ENCODE peak calls at places on chromosomes 5 and 9, in four cellular contexts. One of them, this sample, is unnamed.

GRCh38 chr5:96336351-96336985 is 96.6 kb downstream of the PCSK1 start:
- DNase-seq in NCI-H2081: peak; percentile 22
- DNase-seq in stimulated activated CD8-positive, alpha-beta memory T cell treated with anti-CD3 and anti-CD28 coated beads, Interleukin-15, amount 100 ng/mL, for 24 hours: no peak
- DNase-seq in activated CD8-positive, alpha-beta memory T cell treated with anti-CD3 and anti-CD28 coated beads for 48 hours: no peak
- DNase-seq in this sample: peak; percentile 83

GRCh38 chr5:112546946-112547647 is 128.0 kb upstream of the EPB41L4A start:
- DNase-seq in NCI-H2081: no peak
- DNase-seq in stimulated activated CD8-positive, alpha-beta memory T cell treated with anti-CD3 and anti-CD28 coated beads, Interleukin-15, amount 100 ng/mL, for 24 hours: no peak
- DNase-seq in activated CD8-positive, alpha-beta memory T cell treated with anti-CD3 and anti-CD28 coated beads for 48 hours: no peak
- DNase-seq in this sample: peak; percentile 46

GRCh38 chr9:136985027-136985602 is 2.3 kb downstream of the LCNL1 start:
- DNase-seq in stimulated activated CD8-positive, alpha-beta memory T cell treated with anti-CD3 and anti-CD28 coated beads, Interleukin-15, amount 100 ng/mL, for 24 hours: no peak
- DNase-seq in NCI-H2081: no peak
- DNase-seq in activated CD8-positive, alpha-beta memory T cell treated with anti-CD3 and anti-CD28 coated beads for 48 hours: no peak
- DNase-seq in this sample: no peak

GRCh38 chr5:173780356-173781234 is 107.6 kb upstream of the CPEB4 start:
- DNase-seq in NCI-H2081: no peak
- DNase-seq in activated CD8-positive, alpha-beta memory T cell treated with anti-CD3 and anti-CD28 coated beads for 48 hours: no peak
- DNase-seq in stimulated activated CD8-positive, alpha-beta memory T cell treated with anti-CD3 and anti-CD28 coated beads, Interleukin-15, amount 100 ng/mL, for 24 hours: no peak
- DNase-seq in this sample: no peak

GRCh38 chr5:149545327-149545726 is 5.9 kb downstream of the CSNK1A1 start:
- DNase-seq in activated CD8-positive, alpha-beta memory T cell treated with anti-CD3 and anti-CD28 coated beads for 48 hours: no peak
- DNase-seq in NCI-H2081: no peak
- DNase-seq in stimulated activated CD8-positive, alpha-beta memory T cell treated with anti-CD3 and anti-CD28 coated beads, Interleukin-15, amount 100 ng/mL, for 24 hours: no peak
- DNase-seq in this sample: peak; percentile 12

GRCh38 chr9:137435381-137435891 is 5.7 kb downstream of the ENTPD8 start:
- DNase-seq in stimulated activated CD8-positive, alpha-beta memory T cell treated with anti-CD3 and anti-CD28 coated beads, Interleukin-15, amount 100 ng/mL, for 24 hours: no peak
- DNase-seq in activated CD8-positive, alpha-beta memory T cell treated with anti-CD3 and anti-CD28 coated beads for 48 hours: no peak
- DNase-seq in NCI-H2081: no peak
- DNase-seq in this sample: no peak

GRCh38 chr5:62385136-62385535 is 18.6 kb downstream of the DIMT1 start:
- DNase-seq in stimulated activated CD8-positive, alpha-beta memory T cell treated with anti-CD3 and anti-CD28 coated beads, Interleukin-15, amount 100 ng/mL, for 24 hours: no peak
- DNase-seq in activated CD8-positive, alpha-beta memory T cell treated with anti-CD3 and anti-CD28 coated beads for 48 hours: no peak
- DNase-seq in NCI-H2081: no peak
- DNase-seq in this sample: no peak

GRCh38 chr5:116674881-116675627 is 100.4 kb upstream of the SEMA6A start:
- DNase-seq in stimulated activated CD8-positive, alpha-beta memory T cell treated with anti-CD3 and anti-CD28 coated beads, Interleukin-15, amount 100 ng/mL, for 24 hours: no peak
- DNase-seq in NCI-H2081: no peak
- DNase-seq in activated CD8-positive, alpha-beta memory T cell treated with anti-CD3 and anti-CD28 coated beads for 48 hours: no peak
- DNase-seq in this sample: no peak

GRCh38 chr5:135230326-135230925 is 168.6 kb downstream of the MACROH2A1 start:
- DNase-seq in activated CD8-positive, alpha-beta memory T cell treated with anti-CD3 and anti-CD28 coated beads for 48 hours: no peak
- DNase-seq in stimulated activated CD8-positive, alpha-beta memory T cell treated with anti-CD3 and anti-CD28 coated beads, Interleukin-15, amount 100 ng/mL, for 24 hours: no peak
- DNase-seq in NCI-H2081: no peak
- DNase-seq in this sample: peak; percentile 43

GRCh38 chr5:160312139-160312959 is at the start of gene CCNJL:
- DNase-seq in activated CD8-positive, alpha-beta memory T cell treated with anti-CD3 and anti-CD28 coated beads for 48 hours: no peak
- DNase-seq in stimulated activated CD8-positive, alpha-beta memory T cell treated with anti-CD3 and anti-CD28 coated beads, Interleukin-15, amount 100 ng/mL, for 24 hours: no peak
- DNase-seq in NCI-H2081: peak; percentile 88
- DNase-seq in this sample: peak; percentile 38

GRCh38 chr9:35341585-35341984 is 148.3 kb upstream of the RUSC2 start:
- DNase-seq in NCI-H2081: peak; percentile 15
- DNase-seq in activated CD8-positive, alpha-beta memory T cell treated with anti-CD3 and anti-CD28 coated beads for 48 hours: no peak
- DNase-seq in stimulated activated CD8-positive, alpha-beta memory T cell treated with anti-CD3 and anti-CD28 coated beads, Interleukin-15, amount 100 ng/mL, for 24 hours: no peak
- DNase-seq in this sample: no peak

GRCh38 chr9:105911104-105911911 is 217.0 kb downstream of the TMEM38B start:
- DNase-seq in activated CD8-positive, alpha-beta memory T cell treated with anti-CD3 and anti-CD28 coated beads for 48 hours: no peak
- DNase-seq in stimulated activated CD8-positive, alpha-beta memory T cell treated with anti-CD3 and anti-CD28 coated beads, Interleukin-15, amount 100 ng/mL, for 24 hours: no peak
- DNase-seq in NCI-H2081: no peak
- DNase-seq in this sample: no peak

GRCh38 chr5:33205727-33206410 is 234.9 kb upstream of the TARS1 start:
- DNase-seq in NCI-H2081: no peak
- DNase-seq in activated CD8-positive, alpha-beta memory T cell treated with anti-CD3 and anti-CD28 coated beads for 48 hours: no peak
- DNase-seq in stimulated activated CD8-positive, alpha-beta memory T cell treated with anti-CD3 and anti-CD28 coated beads, Interleukin-15, amount 100 ng/mL, for 24 hours: no peak
- DNase-seq in this sample: no peak

GRCh38 chr5:28397502-28397941 is 1359.1 kb upstream of the CDH9 start:
- DNase-seq in stimulated activated CD8-positive, alpha-beta memory T cell treated with anti-CD3 and anti-CD28 coated beads, Interleukin-15, amount 100 ng/mL, for 24 hours: no peak
- DNase-seq in NCI-H2081: peak; percentile 15
- DNase-seq in activated CD8-positive, alpha-beta memory T cell treated with anti-CD3 and anti-CD28 coated beads for 48 hours: no peak
- DNase-seq in this sample: no peak

GRCh38 chr5:96968614-96969013 is 32.7 kb downstream of the LNPEP start:
- DNase-seq in activated CD8-positive, alpha-beta memory T cell treated with anti-CD3 and anti-CD28 coated beads for 48 hours: no peak
- DNase-seq in NCI-H2081: no peak
- DNase-seq in stimulated activated CD8-positive, alpha-beta memory T cell treated with anti-CD3 and anti-CD28 coated beads, Interleukin-15, amount 100 ng/mL, for 24 hours: no peak
- DNase-seq in this sample: no peak

This sample was measured in erythroblast.